ENCODE peak calls at places on chromosome 7, in four cellular contexts. S, I, G and C are unnamed samples.

GRCh38 chr7:99021941-99022560 is 121.9 kb downstream of the SMURF1 start:
- DNase-seq in S (no peak), I (no peak), G (no peak), C (no peak)

GRCh38 chr7:22944506-22944905 is 69.4 kb downstream of the HYCC1 start:
- DNase-seq in S (no peak), I (no peak), G (no peak), C (peak; percentile 86)

GRCh38 chr7:35670856-35671569 is 23.9 kb downstream of the HERPUD2 start:
- DNase-seq in S (no peak), I (no peak), G (no peak), C (no peak)

GRCh38 chr7:155848691-155849690 is 36.7 kb upstream of the SHH start:
- DNase-seq in S (no peak), I (no peak), G (no peak), C (no peak)

GRCh38 chr7:137169282-137169698 is 174.2 kb downstream of the PTN start:
- DNase-seq in S (no peak), I (peak; percentile 56), G (peak; percentile 78), C (peak; percentile 86)

GRCh38 chr7:138186951-138187351 is 110.7 kb downstream of the AKR1D1 start:
- DNase-seq in S (no peak), I (no peak), G (peak; percentile 74), C (no peak)

GRCh38 chr7:77935652-77936348 is 137.2 kb downstream of the PHTF2 start:
- DNase-seq in S (no peak), I (no peak), G (no peak), C (no peak)

GRCh38 chr7:132650498-132650897 is 74.2 kb upstream of the PLXNA4 start:
- DNase-seq in S (no peak), I (no peak), G (peak; percentile 89), C (peak; percentile 89)

GRCh38 chr7:132232394-132232793 is 343.9 kb downstream of the PLXNA4 start:
- DNase-seq in S (no peak), I (no peak), G (no peak), C (no peak)

GRCh38 chr7:5387711-5388245 is 35.9 kb downstream of the TNRC18 start:
- DNase-seq in S (no peak), I (no peak), G (no peak), C (no peak)

GRCh38 chr7:39589323-39590111 is 23.3 kb downstream of the YAE1 start:
- DNase-seq in S (no peak), I (no peak), G (peak; percentile 91), C (peak; percentile 64)

GRCh38 chr7:150856303-150857275 is 4.3 kb downstream of the AOC1 start:
- DNase-seq in S (no peak), I (no peak), G (no peak), C (no peak)

GRCh38 chr7:70915067-70915466 is 216.9 kb upstream of the GALNT17 start:
- DNase-seq in S (no peak), I (no peak), G (no peak), C (no peak)

GRCh38 chr7:140403878-140404564 is at the start of gene RAB19:
- DNase-seq in S (no peak), I (peak; percentile 86), G (no peak), C (no peak)

GRCh38 chr7:131897016-131897789 is 340.8 kb upstream of the PODXL start:
- DNase-seq in S (no peak), I (no peak), G (peak; percentile 11), C (peak; percentile 96)

GRCh38 chr7:134293029-134293740 is 23.5 kb downstream of the SLC35B4 start:
- DNase-seq in S (no peak), I (no peak), G (no peak), C (no peak)

GRCh38 chr7:101911800-101912705 is 94.6 kb downstream of the CUX1 start:
- DNase-seq in S (no peak), I (no peak), G (peak; percentile 83), C (peak; percentile 94)

GRCh38 chr7:100626530-100627237 is 14.3 kb downstream of the MOSPD3 start:
- DNase-seq in S (no peak), I (peak; percentile 73), G (peak; percentile 91), C (peak; percentile 74)

DNA sequence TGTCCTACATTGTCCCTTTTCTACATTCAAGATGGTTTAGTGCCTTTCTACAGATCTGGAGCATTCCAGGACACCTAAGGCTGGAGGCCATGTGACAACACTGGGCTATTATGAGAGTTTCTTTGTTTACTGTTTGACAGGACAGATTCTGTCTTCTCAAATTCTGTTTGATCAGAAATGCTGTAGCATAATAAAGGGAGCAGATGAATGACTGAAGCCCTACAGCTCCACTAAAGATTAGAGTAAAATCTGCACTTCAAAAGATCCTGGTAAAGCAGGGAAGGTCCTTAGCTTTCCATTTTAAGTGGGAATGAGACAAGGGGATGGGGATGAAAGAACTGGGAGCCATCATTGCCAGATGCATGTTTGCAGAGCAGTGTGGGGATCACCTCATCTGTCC is 38.4 kb downstream of the TMEM229A start:
- DNase-seq in S (no peak), I (no peak), G (no peak), C (no peak)
- H3K27ac ChIP-seq in S (no peak overlapping the region), I (no peak overlapping the region), G (no peak overlapping the region), C (no peak overlapping the region)

DNA sequence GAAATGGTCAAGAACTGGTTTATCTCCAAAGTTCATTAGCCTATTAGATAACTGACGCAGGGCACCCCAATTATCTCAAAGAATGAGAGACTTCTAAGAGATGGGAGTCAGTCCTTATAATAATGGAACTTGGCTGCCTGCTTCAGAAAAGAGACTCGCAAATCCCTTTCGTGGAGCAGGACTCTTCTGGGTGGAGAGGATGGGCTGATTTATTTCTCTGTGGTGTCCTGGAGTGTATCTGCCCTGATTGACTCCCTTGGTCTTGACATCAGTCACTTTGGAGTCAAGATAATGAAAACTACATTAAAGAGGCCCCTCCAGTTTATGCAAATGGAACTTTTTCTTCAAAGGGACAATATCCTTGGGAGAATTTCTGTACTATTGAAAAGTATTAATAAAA is 198.9 kb downstream of the HDAC9 start:
- DNase-seq in S (no peak), I (no peak), G (no peak), C (no peak)
- H3K4me1 ChIP-seq in S (no peaks in the 10 kb centered on the region), I (no peaks in the 10 kb centered on the region), G (no peaks in the 10 kb centered on the region), C (no peaks in the 10 kb centered on the region)

GRCh38 chr7:2239242-2239641 is 2.8 kb downstream of the MRM2 start:
- DNase-seq in S (no peak), I (no peak), G (no peak), C (no peak)

GRCh38 chr7:2232766-2233520 is at the start of gene MAD1L1:
- DNase-seq in S (peak; percentile 89), I (peak; percentile 91), G (peak; percentile 92), C (peak; percentile 85)

GRCh38 chr7:2233876-2234275 is 1.1 kb upstream of the MAD1L1 start:
- DNase-seq in S (no peak), I (no peak), G (no peak), C (no peak)

GRCh38 chr7:2241580-2242540 is at the start of the genes MRM2 and NUDT1:
- DNase-seq in S (peak; percentile 89), I (peak; percentile 91), G (peak; percentile 84), C (peak; percentile 59)

GRCh38 chr7:2237109-2237602 is 4.4 kb upstream of the MAD1L1 start:
- DNase-seq in S (no peak), I (no peak), G (no peak), C (no peak)
- H3K27ac ChIP-seq in S (peak overlapping the region; percentile 45), I (no peak overlapping the region), G (no peak overlapping the region), C (no peak overlapping the region)

GRCh38 chr7:596819-597182 is 77.2 kb upstream of the PDGFA start:
- DNase-seq in S (peak; percentile 54), I (no peak), G (no peak), C (no peak)

GRCh38 chr7:597348-598178 is 77.9 kb upstream of the PDGFA start:
- DNase-seq in S (peak; percentile 52), I (no peak), G (no peak), C (no peak)

GRCh38 chr7:600149-600814 is 80.6 kb upstream of the PDGFA start:
- DNase-seq in S (no peak), I (no peak), G (no peak), C (no peak)

GRCh38 chr7:600935-601334 is 81.3 kb upstream of the PDGFA start:
- DNase-seq in S (peak; percentile 39), I (no peak), G (no peak), C (no peak)

DNA sequence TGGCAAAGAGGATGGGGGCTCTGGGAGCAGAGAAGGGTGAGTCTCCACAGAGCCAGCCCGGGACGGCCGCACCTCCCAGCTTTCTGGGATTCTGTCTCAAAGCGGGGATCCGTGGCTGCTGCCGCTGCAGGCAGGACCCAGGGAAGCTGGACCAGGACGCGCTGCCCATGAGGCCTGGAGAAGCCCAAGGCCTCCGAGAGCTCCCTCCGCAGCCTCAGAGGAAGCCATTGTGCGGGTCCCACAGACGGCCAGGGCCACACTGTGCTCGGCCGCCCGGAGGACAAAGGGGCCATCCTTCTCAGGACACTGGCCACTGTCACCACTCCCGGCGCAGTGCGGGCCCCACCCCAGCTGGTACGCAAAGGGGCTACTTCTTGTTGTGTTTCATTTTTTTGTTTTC is 79.3 kb upstream of the PDGFA start:
- DNase-seq in S (no peak), I (no peak), G (no peak), C (no peak)
- H3K4me1 ChIP-seq in S (peaks cover under 1% of the 10 kb centered on the region), I (no peaks in the 10 kb centered on the region), G (peaks cover 21% of the 10 kb centered on the region), C (no peaks in the 10 kb centered on the region)

DNA sequence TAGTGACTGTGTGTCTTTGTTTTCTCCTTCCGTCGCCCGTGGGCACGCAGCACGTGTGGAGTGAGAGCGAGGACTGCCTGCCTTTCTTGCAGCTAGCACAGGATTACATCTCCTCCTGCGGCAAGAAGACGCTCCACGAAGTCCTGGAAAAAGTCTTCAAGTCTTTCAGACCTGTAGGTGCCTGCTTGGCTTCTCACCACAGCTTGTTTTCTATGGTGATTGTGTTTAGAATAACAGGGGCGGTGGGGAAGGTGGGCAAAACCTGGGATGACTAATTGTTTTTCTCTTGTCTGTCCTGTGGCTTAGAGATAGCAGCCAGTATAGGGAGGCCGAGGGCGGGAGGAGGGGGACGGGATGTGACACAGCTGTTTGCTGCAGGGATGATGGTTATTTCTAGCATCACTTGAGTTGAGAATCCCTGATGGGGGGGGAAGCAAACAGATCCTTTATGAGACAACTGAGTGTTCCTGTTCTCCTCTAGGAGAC is 11.4 kb downstream of the MTURN start:
- DNase-seq in S (no peak), I (no peak), G (peak; percentile 25), C (no peak)
- H3K27ac ChIP-seq in S (no peak overlapping the region), I (no peak overlapping the region), G (no peak overlapping the region), C (no peak overlapping the region)

GRCh38 chr7:26199301-26200112 is 1.0 kb downstream of the HNRNPA2B1 start:
- DNase-seq in S (no peak), I (peak; percentile 78), G (peak; percentile 65), C (peak; percentile 57)

GRCh38 chr7:26200113-26200443 is 468 bp downstream of the HNRNPA2B1 start:
- DNase-seq in S (peak; percentile 70), I (peak; percentile 76), G (no peak), C (no peak)

GRCh38 chr7:26198133-26198780 is 2.3 kb downstream of the HNRNPA2B1 start:
- DNase-seq in S (no peak), I (no peak), G (no peak), C (peak; percentile 55)

GRCh38 chr7:26197153-26198115 is 3.1 kb downstream of the HNRNPA2B1 start:
- DNase-seq in S (no peak), I (no peak), G (no peak), C (no peak)

DNA sequence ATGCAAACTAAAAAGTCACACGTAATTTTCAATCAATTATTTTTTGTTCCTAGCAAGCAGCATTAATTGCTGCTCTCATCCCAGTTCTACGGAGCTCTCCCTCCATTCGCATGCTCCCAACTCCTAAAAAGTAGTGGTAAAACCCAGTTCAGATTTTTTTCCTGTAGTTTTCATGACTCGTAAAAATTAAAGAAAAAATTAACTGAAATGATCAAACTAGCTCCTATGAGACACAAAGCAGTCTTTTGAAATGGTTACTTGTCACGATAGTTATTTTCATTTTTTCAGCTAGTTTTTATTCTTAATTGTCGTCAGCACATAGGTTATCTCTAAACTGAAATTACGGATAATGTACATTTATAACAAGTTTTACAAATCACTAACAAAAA is 1.8 kb downstream of the HNRNPA2B1 start:
- DNase-seq in S (no peak), I (no peak), G (no peak), C (no peak)
- H3K4me1 ChIP-seq in S (peaks cover 32% of the 10 kb centered on the region), I (peaks cover 49% of the 10 kb centered on the region), G (peaks cover 7% of the 10 kb centered on the region), C (peaks cover 10% of the 10 kb centered on the region)